ENCODE peak calls at places on chromosomes 11 and 22, in ten cellular contexts. One of them, this sample, is unnamed.

GRCh38 chr11:67438121-67438902 is 830 bp upstream of the PTPRCAP start:
- DNase-seq in heart left ventricle: no peak
- DNase-seq in K562: peak
- DNase-seq in uterus: no peak
- DNase-seq in stomach: peak
- DNase-seq in IMR-90: no peak
- DNase-seq in endothelial cell of umbilical vein: no peak
- DNase-seq in breast epithelium: no peak
- DNase-seq in body of pancreas: no peak
- DNase-seq in transverse colon: peak
- DNase-seq in this sample: no peak

GRCh38 chr11:66331542-66332370 is 4.5 kb downstream of the RIN1 start:
- DNase-seq in transverse colon: no peak
- DNase-seq in uterus: no peak
- DNase-seq in endothelial cell of umbilical vein: no peak
- DNase-seq in IMR-90: no peak
- DNase-seq in body of pancreas: no peak
- DNase-seq in heart left ventricle: peak
- DNase-seq in breast epithelium: no peak
- DNase-seq in stomach: no peak
- DNase-seq in K562: no peak
- DNase-seq in this sample: no peak

GRCh38 chr22:36232715-36233401 is 6.5 kb downstream of the APOL2 start:
- DNase-seq in endothelial cell of umbilical vein: no peak
- DNase-seq in stomach: no peak
- DNase-seq in transverse colon: no peak
- DNase-seq in K562: no peak
- DNase-seq in uterus: no peak
- DNase-seq in body of pancreas: no peak
- DNase-seq in heart left ventricle: no peak
- DNase-seq in IMR-90: no peak
- DNase-seq in breast epithelium: no peak
- DNase-seq in this sample: no peak

GRCh38 chr22:35956850-35957249 is 71.8 kb downstream of the RBFOX2 start:
- DNase-seq in body of pancreas: no peak
- DNase-seq in breast epithelium: no peak
- DNase-seq in transverse colon: no peak
- DNase-seq in stomach: no peak
- DNase-seq in IMR-90: no peak
- DNase-seq in endothelial cell of umbilical vein: no peak
- DNase-seq in uterus: no peak
- DNase-seq in K562: no peak
- DNase-seq in heart left ventricle: no peak
- DNase-seq in this sample: no peak

GRCh38 chr11:68206211-68206610 is 6.9 kb downstream of the KMT5B start:
- DNase-seq in body of pancreas: no peak
- DNase-seq in uterus: no peak
- DNase-seq in breast epithelium: no peak
- DNase-seq in heart left ventricle: no peak
- DNase-seq in K562: peak
- DNase-seq in stomach: no peak
- DNase-seq in IMR-90: peak
- DNase-seq in endothelial cell of umbilical vein: peak
- DNase-seq in transverse colon: no peak
- DNase-seq in this sample: no peak

GRCh38 chr11:2532704-2533641 is 88.2 kb downstream of the KCNQ1 start:
- DNase-seq in endothelial cell of umbilical vein: peak
- DNase-seq in breast epithelium: peak
- DNase-seq in IMR-90: peak
- DNase-seq in transverse colon: peak
- DNase-seq in stomach: peak
- DNase-seq in K562: peak
- DNase-seq in body of pancreas: peak
- DNase-seq in uterus: peak
- DNase-seq in heart left ventricle: peak
- DNase-seq in this sample: peak

GRCh38 chr11:29786092-29786491 is 230.7 kb downstream of the KCNA4 start:
- DNase-seq in endothelial cell of umbilical vein: no peak
- DNase-seq in transverse colon: no peak
- DNase-seq in body of pancreas: no peak
- DNase-seq in uterus: no peak
- DNase-seq in stomach: no peak
- DNase-seq in heart left ventricle: no peak
- DNase-seq in K562: no peak
- DNase-seq in breast epithelium: no peak
- DNase-seq in IMR-90: no peak
- DNase-seq in this sample: no peak

GRCh38 chr11:59756845-59757244 is 1.7 kb downstream of the STX3 start:
- DNase-seq in uterus: peak
- DNase-seq in K562: peak
- DNase-seq in stomach: peak
- DNase-seq in endothelial cell of umbilical vein: no peak
- DNase-seq in breast epithelium: peak
- DNase-seq in IMR-90: peak
- DNase-seq in transverse colon: peak
- DNase-seq in heart left ventricle: no peak
- DNase-seq in body of pancreas: peak
- DNase-seq in this sample: no peak

GRCh38 chr11:59182457-59183151 is 10.7 kb downstream of the DTX4 start:
- DNase-seq in uterus: no peak
- DNase-seq in breast epithelium: no peak
- DNase-seq in endothelial cell of umbilical vein: no peak
- DNase-seq in transverse colon: peak
- DNase-seq in stomach: peak
- DNase-seq in heart left ventricle: no peak
- DNase-seq in IMR-90: no peak
- DNase-seq in K562: peak
- DNase-seq in body of pancreas: peak
- DNase-seq in this sample: no peak

GRCh38 chr22:27433585-27434190 is 367.9 kb downstream of the MN1 start:
- DNase-seq in body of pancreas: peak
- DNase-seq in uterus: no peak
- DNase-seq in heart left ventricle: no peak
- DNase-seq in K562: no peak
- DNase-seq in breast epithelium: no peak
- DNase-seq in endothelial cell of umbilical vein: peak
- DNase-seq in transverse colon: no peak
- DNase-seq in IMR-90: peak
- DNase-seq in stomach: no peak
- DNase-seq in this sample: no peak

GRCh38 chr11:6476571-6476970 is 2.8 kb upstream of the TRIM3 start:
- DNase-seq in heart left ventricle: peak
- DNase-seq in uterus: no peak
- DNase-seq in body of pancreas: no peak
- DNase-seq in K562: peak
- DNase-seq in stomach: no peak
- DNase-seq in breast epithelium: no peak
- DNase-seq in transverse colon: no peak
- DNase-seq in IMR-90: no peak
- DNase-seq in endothelial cell of umbilical vein: no peak
- DNase-seq in this sample: no peak

GRCh38 chr22:50260434-50260800 is 1.1 kb downstream of the MAPK12 start:
- DNase-seq in K562: no peak
- DNase-seq in uterus: no peak
- DNase-seq in stomach: no peak
- DNase-seq in endothelial cell of umbilical vein: no peak
- DNase-seq in body of pancreas: no peak
- DNase-seq in IMR-90: no peak
- DNase-seq in heart left ventricle: no peak
- DNase-seq in transverse colon: no peak
- DNase-seq in breast epithelium: no peak
- DNase-seq in this sample: no peak

GRCh38 chr11:47408598-47409439 is 429 bp downstream of the SLC39A13 start:
- DNase-seq in stomach: peak
- DNase-seq in breast epithelium: peak
- DNase-seq in K562: no peak
- DNase-seq in transverse colon: peak
- DNase-seq in body of pancreas: peak
- DNase-seq in endothelial cell of umbilical vein: peak
- DNase-seq in IMR-90: peak
- DNase-seq in uterus: peak
- DNase-seq in heart left ventricle: no peak
- DNase-seq in this sample: no peak
- TF ChIP-seq POLR2A in stomach: no peak
- TF ChIP-seq POLR2A in breast epithelium: no peak
- TF ChIP-seq POLR2A in K562: no peak
- TF ChIP-seq POLR2A in transverse colon: no peak
- TF ChIP-seq POLR2A in body of pancreas: peak
- TF ChIP-seq POLR2A in endothelial cell of umbilical vein: no peak
- TF ChIP-seq POLR2A in IMR-90: peak
- TF ChIP-seq POLR2A in uterus: no peak
- TF ChIP-seq POLR2A in heart left ventricle: no peak
- TF ChIP-seq POLR2A in this sample: peak

DNA sequence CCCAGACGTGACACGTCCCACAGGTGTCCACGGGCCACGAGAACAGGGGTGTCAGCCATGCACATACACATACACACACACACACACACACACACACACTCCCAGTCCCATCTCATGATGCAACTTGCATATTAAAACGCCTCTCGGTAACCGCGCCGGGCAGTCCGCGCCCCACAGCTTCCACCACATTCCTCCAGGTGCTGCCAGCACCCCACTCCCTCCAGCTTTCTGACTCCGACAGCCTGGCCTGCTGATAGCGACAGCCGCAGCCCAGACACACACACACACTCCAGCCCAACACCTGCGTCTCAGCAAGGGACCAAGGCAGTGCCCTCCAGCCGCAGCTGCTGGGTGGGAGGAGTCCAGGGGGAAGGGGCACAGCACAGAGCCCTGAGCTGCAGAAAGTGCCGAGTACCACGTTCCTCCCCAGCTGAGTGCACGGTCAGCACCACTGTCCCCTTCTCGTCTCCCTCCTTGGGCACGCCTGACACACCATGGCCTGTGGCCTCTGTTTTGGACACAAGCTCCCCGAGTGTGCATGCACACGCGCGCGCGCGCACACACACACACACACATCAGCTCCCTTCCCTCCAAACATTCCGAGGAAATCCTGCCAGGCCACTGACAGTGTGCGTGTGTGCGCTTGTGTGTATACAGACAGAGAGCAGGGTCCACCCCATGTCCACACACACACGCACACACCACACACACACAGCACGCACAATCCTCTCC is 1.3 kb downstream of the ELFN2 start:
- DNase-seq in IMR-90: peak
- DNase-seq in K562: no peak
- DNase-seq in breast epithelium: no peak
- DNase-seq in endothelial cell of umbilical vein: peak
- DNase-seq in uterus: no peak
- DNase-seq in stomach: no peak
- DNase-seq in body of pancreas: peak
- DNase-seq in transverse colon: no peak
- DNase-seq in heart left ventricle: no peak
- DNase-seq in this sample: no peak
- H3K4me3 ChIP-seq in IMR-90: peak
- H3K4me3 ChIP-seq in K562: no peak
- H3K4me3 ChIP-seq in breast epithelium: no peak
- H3K4me3 ChIP-seq in endothelial cell of umbilical vein: no peak
- H3K4me3 ChIP-seq in uterus: no peak
- H3K4me3 ChIP-seq in stomach: peak
- H3K4me3 ChIP-seq in body of pancreas: no peak
- H3K4me3 ChIP-seq in transverse colon: no peak
- H3K4me3 ChIP-seq in heart left ventricle: no peak
- H3K4me3 ChIP-seq in this sample: no peak

DNA sequence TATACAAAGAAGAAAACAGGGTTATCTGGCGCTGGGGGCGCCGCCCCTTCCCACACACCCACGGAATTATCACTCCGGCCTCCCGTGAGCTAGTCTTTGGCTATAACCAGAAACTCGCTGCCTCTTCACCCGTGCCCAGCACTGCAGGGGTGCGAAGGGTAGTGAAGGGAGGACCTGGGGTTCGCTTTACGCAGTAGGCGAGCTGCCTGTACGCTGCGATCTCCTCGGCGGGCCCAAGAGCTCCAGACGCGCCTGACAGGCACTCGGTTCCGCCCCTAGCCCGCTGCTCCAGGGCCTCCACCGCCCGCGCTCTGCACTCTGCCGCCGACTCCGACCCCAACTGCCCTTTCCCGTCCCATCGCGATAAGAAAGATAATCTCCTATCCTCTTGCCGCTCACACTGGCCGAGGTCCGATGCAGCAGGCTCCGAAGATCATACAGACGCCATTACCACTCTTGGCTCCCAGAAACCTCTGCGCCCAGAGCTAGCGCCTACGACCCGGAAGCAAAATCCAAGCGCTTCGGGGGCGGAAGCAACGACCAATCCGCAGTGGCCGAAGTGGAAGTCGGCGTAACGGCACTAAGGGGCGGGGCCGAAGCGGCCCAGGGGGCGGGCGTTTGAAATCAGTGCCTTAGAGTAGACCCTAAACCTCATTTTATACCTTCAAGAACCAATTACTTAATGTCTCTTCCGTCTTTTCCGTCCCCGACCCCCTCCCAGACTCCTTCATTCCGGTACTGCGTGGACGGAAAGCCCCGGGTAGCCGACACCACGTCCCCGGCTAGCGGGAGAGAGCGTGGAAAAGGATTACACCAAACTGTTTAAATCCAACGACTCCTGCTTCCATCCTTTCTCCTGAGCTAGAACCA is at the start of the genes CWC15 and KDM4D:
- DNase-seq in uterus: peak
- DNase-seq in breast epithelium: peak
- DNase-seq in heart left ventricle: peak
- DNase-seq in body of pancreas: peak
- DNase-seq in transverse colon: peak
- DNase-seq in stomach: peak
- DNase-seq in K562: peak
- DNase-seq in IMR-90: peak
- DNase-seq in endothelial cell of umbilical vein: peak
- DNase-seq in this sample: peak
- TF ChIP-seq POLR2A in uterus: peak
- TF ChIP-seq POLR2A in breast epithelium: peak
- TF ChIP-seq POLR2A in heart left ventricle: no peak
- TF ChIP-seq POLR2A in body of pancreas: peak
- TF ChIP-seq POLR2A in transverse colon: peak
- TF ChIP-seq POLR2A in stomach: no peak
- TF ChIP-seq POLR2A in K562: peak
- TF ChIP-seq POLR2A in IMR-90: peak
- TF ChIP-seq POLR2A in endothelial cell of umbilical vein: peak
- TF ChIP-seq POLR2A in this sample: no peak

DNA sequence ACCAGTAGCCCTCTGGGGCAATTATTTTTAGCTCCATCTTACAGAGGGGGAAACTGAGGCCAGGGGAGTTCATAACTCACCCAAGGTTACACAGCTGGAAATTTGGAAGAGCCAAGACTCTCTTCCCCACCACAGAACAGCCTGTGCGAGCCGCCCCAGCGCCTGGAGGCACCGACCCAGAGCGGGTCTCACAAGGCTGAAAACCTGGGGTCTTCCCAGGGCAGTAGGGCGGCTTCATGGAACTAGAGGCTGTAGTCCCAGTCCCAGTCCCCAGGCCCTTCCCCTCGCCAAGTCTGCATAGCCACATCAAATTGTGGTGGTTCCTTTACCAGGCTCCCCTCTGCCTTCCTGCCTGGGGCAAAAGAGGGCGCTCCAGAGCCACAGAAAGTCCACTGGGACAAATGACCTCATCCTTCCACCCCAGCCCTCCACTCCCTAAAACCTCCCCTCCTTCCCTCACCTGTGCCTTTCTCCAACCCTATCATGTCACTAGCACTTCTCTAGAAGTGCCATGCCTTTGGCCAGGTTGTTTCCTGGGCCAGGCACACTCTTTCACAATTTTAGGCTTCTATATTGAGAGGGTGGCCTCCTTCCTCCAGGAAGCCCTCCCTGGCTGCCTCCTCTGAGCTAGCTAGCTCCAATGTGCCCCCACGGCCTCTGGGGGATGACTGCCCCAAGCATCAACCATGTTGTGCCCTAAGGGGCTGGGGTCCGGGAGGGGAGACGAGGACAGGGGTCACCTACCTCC is 15.2 kb upstream of the CDC42EP1 start:
- DNase-seq in body of pancreas: peak
- DNase-seq in stomach: peak
- DNase-seq in K562: no peak
- DNase-seq in transverse colon: peak
- DNase-seq in IMR-90: peak
- DNase-seq in uterus: peak
- DNase-seq in breast epithelium: peak
- DNase-seq in endothelial cell of umbilical vein: peak
- DNase-seq in heart left ventricle: peak
- DNase-seq in this sample: no peak
- H3K4me3 ChIP-seq in body of pancreas: no peak
- H3K4me3 ChIP-seq in stomach: peak
- H3K4me3 ChIP-seq in K562: no peak
- H3K4me3 ChIP-seq in transverse colon: no peak
- H3K4me3 ChIP-seq in IMR-90: no peak
- H3K4me3 ChIP-seq in uterus: peak
- H3K4me3 ChIP-seq in breast epithelium: peak
- H3K4me3 ChIP-seq in endothelial cell of umbilical vein: no peak
- H3K4me3 ChIP-seq in heart left ventricle: peak
- H3K4me3 ChIP-seq in this sample: peak